ENCODE peak calls at places on chromosome 20, in nine cellular contexts. One of them, this sample, is unnamed.
A peak's percentile ranks its signal among the peaks of the same experiment; 100 is the strongest.

GRCh38 chr20:61055130-61055529 is 196.9 kb upstream of the CDH4 start:
- DNase-seq in iris pigment epithelial cell: no peak
- DNase-seq in HepG2: no peak
- DNase-seq in ELF-1: no peak
- DNase-seq in AG04450: no peak
- DNase-seq in mesendoderm: no peak
- DNase-seq in uterus: no peak
- DNase-seq in smooth muscle cell of the brain vasculature: no peak
- DNase-seq in CD4-positive, CD25-positive, alpha-beta regulatory T cell: no peak
- DNase-seq in this sample: no peak

GRCh38 chr20:55158446-55158845 is 683.1 kb downstream of the DOK5 start:
- DNase-seq in AG04450: no peak
- DNase-seq in smooth muscle cell of the brain vasculature: no peak
- DNase-seq in iris pigment epithelial cell: no peak
- DNase-seq in mesendoderm: no peak
- DNase-seq in ELF-1: no peak
- DNase-seq in uterus: no peak
- DNase-seq in CD4-positive, CD25-positive, alpha-beta regulatory T cell: no peak
- DNase-seq in HepG2: no peak
- DNase-seq in this sample: no peak

GRCh38 chr20:38307371-38308046 is 3.6 kb downstream of the BPI start:
- DNase-seq in smooth muscle cell of the brain vasculature: no peak
- DNase-seq in ELF-1: no peak
- DNase-seq in mesendoderm: no peak
- DNase-seq in uterus: no peak
- DNase-seq in AG04450: no peak
- DNase-seq in HepG2: no peak
- DNase-seq in iris pigment epithelial cell: peak; percentile 93
- DNase-seq in CD4-positive, CD25-positive, alpha-beta regulatory T cell: no peak
- DNase-seq in this sample: no peak

GRCh38 chr20:31859998-31860380 is 10.3 kb downstream of the DUSP15 start:
- DNase-seq in AG04450: no peak
- DNase-seq in iris pigment epithelial cell: no peak
- DNase-seq in CD4-positive, CD25-positive, alpha-beta regulatory T cell: no peak
- DNase-seq in uterus: no peak
- DNase-seq in HepG2: no peak
- DNase-seq in mesendoderm: no peak
- DNase-seq in smooth muscle cell of the brain vasculature: no peak
- DNase-seq in ELF-1: no peak
- DNase-seq in this sample: no peak

GRCh38 chr20:3235661-3236324 is 3.2 kb downstream of the SLC4A11 start:
- DNase-seq in smooth muscle cell of the brain vasculature: no peak
- DNase-seq in iris pigment epithelial cell: no peak
- DNase-seq in CD4-positive, CD25-positive, alpha-beta regulatory T cell: no peak
- DNase-seq in mesendoderm: no peak
- DNase-seq in AG04450: no peak
- DNase-seq in ELF-1: no peak
- DNase-seq in uterus: no peak
- DNase-seq in HepG2: no peak
- DNase-seq in this sample: no peak

GRCh38 chr20:3686867-3687321 is 5.1 kb upstream of the ADAM33 start:
- DNase-seq in smooth muscle cell of the brain vasculature: no peak
- DNase-seq in HepG2: no peak
- DNase-seq in ELF-1: no peak
- DNase-seq in iris pigment epithelial cell: peak; percentile 79
- DNase-seq in CD4-positive, CD25-positive, alpha-beta regulatory T cell: no peak
- DNase-seq in uterus: peak; percentile 95
- DNase-seq in mesendoderm: no peak
- DNase-seq in AG04450: peak; percentile 82
- DNase-seq in this sample: peak; percentile 86

GRCh38 chr20:16661738-16662137 is 68.1 kb upstream of the SNRPB2 start:
- DNase-seq in CD4-positive, CD25-positive, alpha-beta regulatory T cell: no peak
- DNase-seq in AG04450: no peak
- DNase-seq in smooth muscle cell of the brain vasculature: no peak
- DNase-seq in HepG2: no peak
- DNase-seq in mesendoderm: no peak
- DNase-seq in ELF-1: no peak
- DNase-seq in iris pigment epithelial cell: no peak
- DNase-seq in uterus: no peak
- DNase-seq in this sample: no peak

GRCh38 chr20:20360464-20360863 is 7.4 kb upstream of the INSM1 start:
- DNase-seq in ELF-1: peak; percentile 65
- DNase-seq in AG04450: peak; percentile 43
- DNase-seq in HepG2: peak; percentile 67
- DNase-seq in iris pigment epithelial cell: peak; percentile 68
- DNase-seq in smooth muscle cell of the brain vasculature: peak; percentile 56
- DNase-seq in uterus: no peak
- DNase-seq in CD4-positive, CD25-positive, alpha-beta regulatory T cell: no peak
- DNase-seq in mesendoderm: peak; percentile 73
- DNase-seq in this sample: peak; percentile 36

GRCh38 chr20:22583773-22584629 is at the start of gene FOXA2:
- DNase-seq in iris pigment epithelial cell: no peak
- DNase-seq in AG04450: no peak
- DNase-seq in smooth muscle cell of the brain vasculature: no peak
- DNase-seq in ELF-1: peak; percentile 57
- DNase-seq in HepG2: peak; percentile 93
- DNase-seq in uterus: no peak
- DNase-seq in mesendoderm: peak; percentile 90
- DNase-seq in CD4-positive, CD25-positive, alpha-beta regulatory T cell: no peak
- DNase-seq in this sample: no peak